ENCODE peak calls at places on chromosomes 5 and 9, in seven cellular contexts. J, I, S, Z, B, Q and X are unnamed samples.

GRCh38 chr5:106019271-106019670 is 1651.5 kb downstream of the EFNA5 start:
- DNase-seq in I (no peak), J (peak; percentile 62), Q (no peak), S (no peak), Z (no peak), B (no peak), X (no peak)

GRCh38 chr5:23468658-23469057 is 38.8 kb upstream of the PRDM9 start:
- DNase-seq in Q (no peak), B (no peak), J (no peak), I (no peak), Z (no peak), S (no peak), X (no peak)

GRCh38 chr9:112764837-112765236 is 14.3 kb downstream of the SNX30 start:
- DNase-seq in Z (no peak), I (no peak), B (no peak), J (no peak), S (no peak), Q (no peak), X (no peak)

GRCh38 chr9:130191068-130191748 is 19.0 kb downstream of the NCS1 start:
- DNase-seq in B (no peak), J (no peak), I (no peak), S (no peak), Z (no peak), Q (peak; percentile 14), X (no peak)

GRCh38 chr9:91727316-91727861 is 222.6 kb downstream of the ROR2 start:
- DNase-seq in S (peak; percentile 20), J (peak; percentile 44), Z (peak; percentile 77), B (no peak), I (peak; percentile 42), Q (no peak), X (peak; percentile 68)

GRCh38 chr5:154095819-154096380 is 57.1 kb downstream of the MFAP3 start:
- DNase-seq in I (no peak), S (no peak), Z (no peak), Q (no peak), J (no peak), B (no peak), X (no peak)

GRCh38 chr9:80605129-80605528 is 1033.4 kb downstream of the TLE4 start:
- DNase-seq in J (peak; percentile 60), Q (no peak), I (no peak), Z (no peak), B (no peak), S (no peak), X (peak; percentile 53)

GRCh38 chr9:134435527-134436355 is 109.5 kb downstream of the RXRA start:
- DNase-seq in I (no peak), Z (no peak), Q (no peak), S (no peak), B (no peak), J (no peak), X (no peak)

GRCh38 chr5:59588922-59589321 is 304.6 kb downstream of the PDE4D start:
- DNase-seq in Z (no peak), I (no peak), B (no peak), J (peak; percentile 64), Q (no peak), S (no peak), X (no peak)

GRCh38 chr9:89523948-89524347 is 26.0 kb upstream of the SEMA4D start:
- DNase-seq in S (no peak), J (no peak), Z (no peak), I (peak; percentile 72), B (peak; percentile 46), Q (peak; percentile 76), X (no peak)

GRCh38 chr5:143760755-143761154 is 51.2 kb upstream of the HMHB1 start:
- DNase-seq in B (no peak), S (no peak), J (no peak), I (no peak), Q (no peak), Z (no peak), X (no peak)

GRCh38 chr5:93677344-93678021 is 63.9 kb downstream of the POU5F2 start:
- DNase-seq in B (no peak), J (peak; percentile 96), S (peak; percentile 76), I (no peak), Z (no peak), Q (no peak), X (peak; percentile 13)

GRCh38 chr9:121267689-121268597 is at the start of gene GSN:
- DNase-seq in Q (no peak), S (peak; percentile 69), B (peak; percentile 46), J (peak; percentile 59), Z (peak; percentile 68), I (peak; percentile 69), X (no peak)

GRCh38 chr5:74257645-74258328 is 382.7 kb downstream of the ENC1 start:
- DNase-seq in Q (no peak), Z (peak; percentile 14), I (no peak), S (peak; percentile 56), B (no peak), J (no peak), X (no peak)

GRCh38 chr5:170338933-170339779 is 41.6 kb upstream of the LCP2 start:
- DNase-seq in Z (peak; percentile 46), J (no peak), Q (peak; percentile 67), S (peak; percentile 44), B (peak; percentile 58), I (peak; percentile 74), X (no peak)

GRCh38 chr5:76607353-76607871 is 15.8 kb downstream of the F2RL2 start:
- DNase-seq in B (no peak), Q (no peak), Z (no peak), I (no peak), J (peak; percentile 76), S (no peak), X (no peak)

GRCh38 chr9:107708786-107709185 is 219.2 kb upstream of the KLF4 start:
- DNase-seq in B (no peak), Q (no peak), S (no peak), I (no peak), J (no peak), Z (no peak), X (no peak)

GRCh38 chr9:110309661-110310060 is 28.0 kb downstream of the TXNDC8 start:
- DNase-seq in I (no peak), S (no peak), Z (no peak), Q (no peak), B (no peak), J (no peak), X (no peak)

GRCh38 chr5:143898914-143899591 is 87.1 kb downstream of the HMHB1 start:
- DNase-seq in B (no peak), Z (no peak), J (no peak), Q (no peak), I (no peak), S (no peak), X (no peak)

GRCh38 chr5:174177976-174178600 is 132.6 kb downstream of the NSG2 start:
- DNase-seq in Z (no peak), Q (no peak), S (peak; percentile 25), I (no peak), B (no peak), J (no peak), X (no peak)

GRCh38 chr9:37953775-37954437 is 50.0 kb upstream of the SLC25A51 start:
- DNase-seq in Q (no peak), I (peak; percentile 59), J (peak; percentile 95), Z (peak; percentile 70), S (peak; percentile 48), B (peak; percentile 6), X (peak; percentile 39)

GRCh38 chr5:111697881-111698757 is 58.9 kb downstream of the NREP start:
- DNase-seq in Q (no peak), B (no peak), J (peak; percentile 45), Z (no peak), S (no peak), I (no peak), X (no peak)

GRCh38 chr9:124423591-124423990 is 8.3 kb upstream of the PSMB7 start:
- DNase-seq in Q (no peak), S (no peak), J (no peak), I (no peak), B (no peak), Z (no peak), X (no peak)

GRCh38 chr9:20948703-20949102 is 82.7 kb downstream of the HACD4 start:
- DNase-seq in J (no peak), Q (no peak), Z (no peak), I (no peak), S (no peak), B (no peak), X (no peak)

GRCh38 chr9:73269430-73270101 is 117.9 kb downstream of the ANXA1 start:
- DNase-seq in Z (no peak), J (peak; percentile 58), Q (no peak), S (no peak), B (no peak), I (no peak), X (peak; percentile 28)

GRCh38 chr5:141513021-141513626 is 24.2 kb downstream of the PCDHGC5 start:
- DNase-seq in S (no peak), B (no peak), I (peak; percentile 26), J (peak; percentile 46), Z (no peak), Q (peak; percentile 36), X (no peak)

GRCh38 chr5:55816342-55816741 is 34.8 kb upstream of the IL31RA start:
- DNase-seq in I (no peak), Q (no peak), S (no peak), Z (no peak), B (no peak), J (peak; percentile 90), X (peak; percentile 58)

GRCh38 chr5:151740336-151740942 is 18.0 kb downstream of the ATOX1 start:
- DNase-seq in I (peak; percentile 48), J (peak; percentile 97), Z (peak; percentile 50), Q (peak; percentile 38), B (peak; percentile 42), S (peak; percentile 74), X (peak; percentile 62)

GRCh38 chr5:127076730-127077129 is 3.4 kb upstream of the C5orf63 start:
- DNase-seq in J (peak; percentile 76), Z (no peak), B (no peak), S (no peak), Q (no peak), I (no peak), X (no peak)

GRCh38 chr5:31639488-31640011 is 619 bp downstream of the PDZD2 start:
- DNase-seq in Z (no peak), I (no peak), S (no peak), B (no peak), Q (no peak), J (no peak), X (no peak)